ENCODE peak calls at places on chromosomes 7 and 10, in five cellular contexts. G is aorta, E is fibroblast of the conjunctiva, H is GM04503, N is upper lobe of right lung. D is an unnamed sample.

GRCh38 chr7:134058980-134059379 is 68.2 kb upstream of the LRGUK start:
- DNase-seq in G (no peak), E (no peak), H (no peak), N (no peak), D (no peak)

GRCh38 chr7:6286486-6286885 is 14.1 kb upstream of the CYTH3 start:
- DNase-seq in G (peak), E (no peak), H (no peak), N (no peak), D (no peak)

GRCh38 chr10:24446739-24447138 is 237.8 kb downstream of the KIAA1217 start:
- DNase-seq in G (no peak), E (no peak), H (peak), N (no peak), D (no peak)

GRCh38 chr10:93579089-93579488 is 12.6 kb downstream of the FFAR4 start:
- DNase-seq in G (no peak), E (no peak), H (no peak), N (no peak), D (no peak)

GRCh38 chr7:43492906-43493305 is 90.0 kb upstream of the STK17A start:
- DNase-seq in G (no peak), E (no peak), H (no peak), N (no peak), D (no peak)

GRCh38 chr10:71974489-71975011 is 10.4 kb downstream of the CHST3 start:
- DNase-seq in G (peak), E (peak), H (no peak), N (no peak), D (no peak)

GRCh38 chr7:45099891-45100760 is 11.4 kb upstream of the NACAD start:
- DNase-seq in G (peak), E (no peak), H (no peak), N (peak), D (no peak)

GRCh38 chr10:123804716-123805115 is 86.9 kb downstream of the CPXM2 start:
- DNase-seq in G (no peak), E (peak), H (peak), N (no peak), D (no peak)

GRCh38 chr10:47049056-47049851 is 138.0 kb downstream of the PTPN20 start:
- DNase-seq in G (no peak), E (no peak), H (no peak), N (peak), D (no peak)

GRCh38 chr7:87878208-87878735 is 2.0 kb downstream of the DBF4 start:
- DNase-seq in G (no peak), E (no peak), H (no peak), N (no peak), D (no peak)

GRCh38 chr7:45563401-45563800 is 10.8 kb upstream of the ADCY1 start:
- DNase-seq in G (no peak), E (no peak), H (no peak), N (no peak), D (no peak)

GRCh38 chr10:44908071-44908709 is 2.9 kb upstream of the TMEM72 start:
- DNase-seq in G (no peak), E (peak), H (no peak), N (no peak), D (no peak)

GRCh38 chr10:29533046-29533445 is 101.7 kb downstream of the SVIL start:
- DNase-seq in G (no peak), E (no peak), H (no peak), N (no peak), D (no peak)

GRCh38 chr10:96830511-96831199 is 1.4 kb upstream of the LCOR start:
- DNase-seq in G (no peak), E (peak), H (no peak), N (no peak), D (no peak)

GRCh38 chr7:116290740-116291139 is 80.4 kb downstream of the TES start:
- DNase-seq in G (no peak), E (no peak), H (no peak), N (no peak), D (no peak)

GRCh38 chr10:28471705-28472050 is 61.2 kb upstream of the WAC start:
- DNase-seq in G (no peak), E (no peak), H (no peak), N (no peak), D (no peak)

D was measured in CD14-positive monocyte.